ENCODE peak calls at places on chromosomes 12 and 14, in eight cellular contexts. K, N, Z, O, W, T, F and S are unnamed samples.

GRCh38 chr12:53128780-53129747 is 25.8 kb downstream of the SOAT2 start:
- ATAC-seq in K (no peak), N (no peak), Z (no peak), O (no peak), W (no peak), T (peak), F (no peak), S (peak)

GRCh38 chr14:71324767-71325272 is 417.6 kb downstream of the PCNX1 start:
- ATAC-seq in K (peak), N (peak), Z (no peak), O (no peak), W (no peak), T (peak), F (no peak), S (no peak)

GRCh38 chr12:103841690-103842584 is 903 bp upstream of the NT5DC3 start:
- ATAC-seq in K (peak), N (peak), Z (peak), O (peak), W (peak), T (peak), F (peak), S (peak)

GRCh38 chr12:74339211-74339610 is 198.4 kb upstream of the ATXN7L3B start:
- ATAC-seq in K (no peak), N (no peak), Z (no peak), O (no peak), W (no peak), T (no peak), F (no peak), S (no peak)

GRCh38 chr14:95157987-95158712 is 821 bp upstream of the DICER1 start:
- ATAC-seq in K (peak), N (peak), Z (peak), O (peak), W (peak), T (peak), F (no peak), S (no peak)

GRCh38 chr12:56900583-56900982 is 33.6 kb downstream of the SDR9C7 start:
- ATAC-seq in K (peak), N (no peak), Z (no peak), O (peak), W (peak), T (no peak), F (no peak), S (no peak)

GRCh38 chr14:60590907-60591510 is 58.3 kb downstream of the SIX1 start:
- ATAC-seq in K (no peak), N (no peak), Z (no peak), O (no peak), W (no peak), T (no peak), F (no peak), S (no peak)

GRCh38 chr12:32820376-32820931 is 64.8 kb upstream of the YARS2 start:
- ATAC-seq in K (no peak), N (no peak), Z (no peak), O (no peak), W (no peak), T (no peak), F (no peak), S (no peak)

GRCh38 chr14:93972618-93973205 is 3.7 kb downstream of the ASB2 start:
- ATAC-seq in K (no peak), N (no peak), Z (no peak), O (no peak), W (no peak), T (no peak), F (no peak), S (no peak)

GRCh38 chr14:64801800-64802199 is 77.9 kb downstream of the SPTB start:
- ATAC-seq in K (peak), N (peak), Z (peak), O (peak), W (peak), T (peak), F (no peak), S (no peak)

GRCh38 chr12:14135996-14136395 is 154.6 kb upstream of the GRIN2B start:
- ATAC-seq in K (no peak), N (no peak), Z (no peak), O (no peak), W (no peak), T (no peak), F (no peak), S (no peak)

GRCh38 chr14:34203271-34203722 is 252.4 kb upstream of the EGLN3 start:
- ATAC-seq in K (no peak), N (no peak), Z (no peak), O (no peak), W (no peak), T (no peak), F (no peak), S (no peak)

GRCh38 chr14:24298892-24299254 is 707 bp downstream of the DHRS1 start:
- ATAC-seq in K (peak), N (no peak), Z (peak), O (peak), W (peak), T (peak), F (peak), S (peak)

GRCh38 chr14:78314484-78314883 is 144.3 kb downstream of the NRXN3 start:
- ATAC-seq in K (peak), N (peak), Z (no peak), O (no peak), W (no peak), T (no peak), F (no peak), S (no peak)

GRCh38 chr14:99930420-99931274 is 134.6 kb upstream of the EVL start:
- ATAC-seq in K (no peak), N (no peak), Z (no peak), O (no peak), W (no peak), T (peak), F (no peak), S (peak)

GRCh38 chr14:23441076-23441475 is 5.6 kb upstream of the MYH7 start:
- ATAC-seq in K (peak), N (no peak), Z (no peak), O (no peak), W (no peak), T (no peak), F (no peak), S (no peak)

GRCh38 chr12:124004233-124004875 is 31.3 kb downstream of the ZNF664 start:
- ATAC-seq in K (no peak), N (no peak), Z (no peak), O (no peak), W (no peak), T (no peak), F (no peak), S (no peak)

GRCh38 chr14:53501361-53502320 is 348.5 kb upstream of the DDHD1 start:
- ATAC-seq in K (no peak), N (no peak), Z (no peak), O (no peak), W (no peak), T (no peak), F (no peak), S (peak)

GRCh38 chr14:32381869-32382268 is 52.8 kb downstream of the AKAP6 start:
- ATAC-seq in K (no peak), N (no peak), Z (no peak), O (no peak), W (no peak), T (no peak), F (no peak), S (no peak)

GRCh38 chr12:42238240-42239140 is at the start of gene YAF2:
- ATAC-seq in K (peak), N (peak), Z (peak), O (peak), W (peak), T (peak), F (peak), S (peak)

GRCh38 chr12:42237853-42238239 is 202 bp downstream of the YAF2 start:
- ATAC-seq in K (peak), N (peak), Z (peak), O (peak), W (no peak), T (no peak), F (peak), S (peak)

GRCh38 chr12:42235426-42235825 is 2.6 kb downstream of the YAF2 start:
- ATAC-seq in K (no peak), N (no peak), Z (no peak), O (no peak), W (no peak), T (no peak), F (no peak), S (no peak)

GRCh38 chr12:42236017-42236416 is 2.0 kb downstream of the YAF2 start:
- ATAC-seq in K (no peak), N (no peak), Z (no peak), O (no peak), W (no peak), T (no peak), F (no peak), S (no peak)

GRCh38 chr12:42237052-42237852 is 796 bp downstream of the YAF2 start:
- ATAC-seq in K (peak), N (peak), Z (peak), O (peak), W (peak), T (peak), F (peak), S (peak)
- TF ChIP-seq POLR2AphosphoS5 in K (peak), N (no peak), Z (no peak), O (peak), W (no peak), T (peak), F (peak), S (peak)

GRCh38 chr12:38713294-38713693 is 192.1 kb downstream of the CPNE8 start:
- ATAC-seq in K (no peak), N (no peak), Z (no peak), O (no peak), W (no peak), T (no peak), F (no peak), S (no peak)
- H3K27ac ChIP-seq in K (no peak), N (no peak), Z (no peak), O (no peak), W (no peak), T (no peak), F (no peak), S (no peak)

GRCh38 chr14:90544566-90544965 is 147.7 kb downstream of the CALM1 start:
- ATAC-seq in K (no peak), N (no peak), Z (no peak), O (no peak), W (no peak), T (no peak), F (no peak), S (no peak)
- TF ChIP-seq POLR2AphosphoS5 in K (no peak), N (no peak), Z (no peak), O (no peak), W (no peak), T (no peak), F (no peak), S (no peak)

GRCh38 chr12:22048351-22049041 is 2.5 kb downstream of the CMAS start:
- ATAC-seq in K (peak), N (peak), Z (no peak), O (no peak), W (no peak), T (no peak), F (no peak), S (no peak)

GRCh38 chr12:22043943-22044342 is 2.1 kb upstream of the CMAS start:
- ATAC-seq in K (no peak), N (no peak), Z (no peak), O (no peak), W (no peak), T (no peak), F (no peak), S (no peak)

GRCh38 chr12:22046968-22047390 is 961 bp downstream of the CMAS start:
- ATAC-seq in K (no peak), N (no peak), Z (peak), O (no peak), W (peak), T (no peak), F (no peak), S (no peak)

GRCh38 chr12:22047495-22047894 is 1.5 kb downstream of the CMAS start:
- ATAC-seq in K (peak), N (no peak), Z (no peak), O (no peak), W (no peak), T (no peak), F (no peak), S (no peak)

DNA sequence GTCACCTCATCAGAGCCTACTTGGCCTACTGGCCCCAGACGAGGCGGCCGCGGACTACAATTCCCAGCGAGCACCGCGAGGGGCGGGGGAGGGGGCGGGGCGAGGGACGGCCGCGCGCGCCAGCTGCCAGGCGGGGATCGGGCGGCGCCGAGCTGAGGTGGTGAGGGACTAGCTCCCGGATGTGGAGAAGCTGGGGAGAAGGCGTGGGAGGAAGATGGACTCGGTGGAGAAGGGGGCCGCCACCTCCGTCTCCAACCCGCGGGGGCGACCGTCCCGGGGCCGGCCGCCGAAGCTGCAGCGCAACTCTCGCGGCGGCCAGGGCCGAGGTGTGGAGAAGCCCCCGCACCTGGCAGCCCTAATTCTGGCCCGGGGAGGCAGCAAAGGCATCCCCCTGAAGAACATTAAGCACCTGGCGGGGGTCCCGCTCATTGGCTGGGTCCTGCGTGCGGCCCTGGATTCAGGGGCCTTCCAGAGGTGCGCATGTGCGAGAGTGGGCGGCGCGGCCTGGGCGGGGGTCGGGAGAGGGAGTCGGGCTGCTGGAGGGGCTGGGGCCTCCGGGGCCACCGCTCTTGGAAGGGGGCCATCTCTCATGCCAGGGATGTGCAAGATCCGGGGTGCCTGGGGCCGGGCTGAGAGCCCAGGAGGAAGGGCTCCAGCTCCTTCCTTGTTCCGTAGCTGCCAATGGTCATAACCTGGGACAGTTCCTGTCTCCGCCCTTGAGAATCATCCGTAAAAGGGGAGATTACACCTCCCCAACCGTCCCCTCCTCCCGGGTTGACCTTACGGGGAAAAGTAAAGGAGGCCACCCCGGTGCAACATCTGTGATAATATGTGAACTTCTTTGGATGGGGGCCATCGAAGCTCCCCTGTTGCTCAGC is at the start of gene CMAS:
- ATAC-seq in K (peak), N (peak), Z (peak), O (peak), W (peak), T (peak), F (peak), S (peak)
- H3K27ac ChIP-seq in K (peak), N (peak), Z (peak), O (peak), W (peak), T (peak), F (peak), S (peak)

DNA sequence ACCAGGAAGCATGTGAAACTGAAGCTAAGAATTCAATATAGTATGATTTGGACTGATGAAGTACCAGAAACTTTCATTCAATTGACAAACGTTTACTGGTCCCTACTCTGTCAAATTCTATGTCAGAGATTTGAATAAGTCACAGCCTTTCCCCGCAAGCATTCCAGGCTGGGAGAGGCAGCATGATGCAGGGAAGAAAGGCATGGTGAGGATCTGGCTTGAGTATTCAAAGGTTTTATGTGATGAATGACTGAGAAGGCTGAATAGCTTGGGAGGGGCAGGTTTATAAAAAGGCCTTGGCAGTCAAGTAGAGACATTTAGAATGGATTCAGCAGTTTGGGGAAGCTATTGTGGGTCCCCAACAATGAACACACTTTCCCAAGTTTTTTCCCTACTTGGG is 431.9 kb downstream of the DPF3 start:
- ATAC-seq in K (no peak), N (no peak), Z (no peak), O (no peak), W (no peak), T (no peak), F (no peak), S (no peak)
- TF ChIP-seq POLR2AphosphoS5 in K (no peak), N (no peak), Z (no peak), O (no peak), W (no peak), T (no peak), F (no peak), S (no peak)

DNA sequence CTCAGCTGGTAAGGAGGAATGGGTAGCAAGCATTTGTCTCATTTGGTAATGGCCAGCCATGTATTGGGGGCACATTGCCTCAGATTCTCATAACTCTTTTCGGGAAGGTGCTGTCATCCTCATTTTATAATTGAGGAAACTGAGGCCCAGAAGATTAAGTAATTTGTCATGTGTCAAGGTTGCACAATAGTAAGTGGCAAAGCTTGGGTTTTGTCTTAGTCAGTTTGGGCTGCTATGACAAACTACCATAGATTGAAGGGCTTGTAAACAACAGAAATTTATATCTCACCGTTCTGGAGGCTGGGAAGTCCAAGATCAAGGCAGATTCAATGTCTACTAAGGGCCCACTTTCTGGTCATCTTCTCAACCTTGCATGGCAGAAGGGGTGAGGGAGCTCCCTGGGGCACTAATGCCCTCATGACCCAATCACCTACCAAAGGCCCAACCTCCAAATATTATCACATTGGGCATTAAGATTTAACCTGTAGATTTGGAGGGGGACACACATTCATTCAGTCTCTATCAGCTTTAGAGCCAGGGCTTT is 99.6 kb downstream of the SRGAP1 start:
- ATAC-seq in K (no peak), N (no peak), Z (no peak), O (no peak), W (no peak), T (no peak), F (no peak), S (no peak)
- H3K27ac ChIP-seq in K (no peak), N (no peak), Z (no peak), O (no peak), W (peak), T (no peak), F (no peak), S (no peak)

GRCh38 chr12:55072093-55072492 is 52.3 kb downstream of the NEUROD4 start:
- ATAC-seq in K (peak), N (peak), Z (peak), O (peak), W (peak), T (peak), F (peak), S (no peak)
- TF ChIP-seq POLR2AphosphoS5 in K (no peak), N (no peak), Z (no peak), O (no peak), W (no peak), T (no peak), F (no peak), S (no peak)

DNA sequence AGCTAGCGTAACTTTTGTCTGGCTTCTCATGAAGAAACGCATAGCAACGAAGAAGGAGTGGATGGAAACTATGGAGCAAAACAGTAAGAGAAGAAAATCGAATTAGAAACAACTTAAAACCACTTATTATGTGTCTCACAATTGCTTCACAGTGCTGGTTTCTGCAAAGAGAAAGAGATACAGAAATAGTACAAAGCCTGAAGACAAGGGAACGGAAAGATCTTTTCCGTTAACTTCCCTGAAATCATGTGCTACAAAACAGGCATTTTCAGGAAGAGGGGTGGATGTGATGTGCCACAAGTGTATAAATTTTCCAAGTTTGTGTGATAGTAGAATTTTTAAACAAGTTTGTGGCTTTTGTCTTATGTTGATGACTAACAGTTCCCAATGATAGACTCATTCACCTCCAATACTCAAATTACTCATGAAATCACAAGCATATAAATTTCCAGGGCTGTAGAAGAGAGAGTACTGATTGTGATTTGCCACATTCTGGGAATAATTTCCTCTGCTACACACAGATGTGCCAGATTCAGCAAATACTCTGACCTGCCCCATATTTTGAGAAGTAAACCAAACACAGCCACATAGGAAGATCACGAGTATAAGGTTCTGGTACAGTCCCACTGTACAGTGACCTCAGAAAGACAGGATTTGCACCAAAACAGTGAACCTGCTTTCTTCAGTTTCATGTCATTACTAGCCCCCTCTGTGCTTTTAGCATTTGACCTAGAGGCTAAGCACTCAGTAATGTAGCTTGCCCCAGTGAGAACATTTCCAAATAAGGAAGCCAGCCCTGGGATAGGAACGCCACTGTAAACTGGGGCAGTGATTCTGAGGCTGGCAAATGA is 41.4 kb upstream of the PPFIA2 start:
- ATAC-seq in K (no peak), N (peak), Z (no peak), O (no peak), W (no peak), T (peak), F (no peak), S (peak)
- H3K27ac ChIP-seq in K (no peak), N (peak), Z (no peak), O (no peak), W (no peak), T (no peak), F (peak), S (peak)

GRCh38 chr12:3523058-3523457 is 32.1 kb downstream of the PRMT8 start:
- ATAC-seq in K (no peak), N (no peak), Z (no peak), O (peak), W (no peak), T (no peak), F (no peak), S (no peak)
- TF ChIP-seq POLR2AphosphoS5 in K (no peak), N (no peak), Z (no peak), O (no peak), W (no peak), T (no peak), F (no peak), S (no peak)